ENCODE peak calls at places on chromosomes 11 and 22, in nine cellular contexts. One of them, this sample, is unnamed.

GRCh38 chr11:76667856-76668255 is 2.7 kb downstream of the LRRC32 start:
- DNase-seq in activated T-cell treated with anti-CD3 and anti-CD28 coated beads for 1 hour: no peak
- DNase-seq in A549: no peak
- DNase-seq in EL: no peak
- DNase-seq in A172: no peak
- DNase-seq in heart left ventricle: peak
- DNase-seq in small intestine: no peak
- DNase-seq in Calu3: no peak
- DNase-seq in H54: no peak
- DNase-seq in this sample: no peak

GRCh38 chr11:73177380-73178091 is 35.4 kb upstream of the FCHSD2 start:
- DNase-seq in activated T-cell treated with anti-CD3 and anti-CD28 coated beads for 1 hour: no peak
- DNase-seq in A549: no peak
- DNase-seq in EL: peak
- DNase-seq in A172: no peak
- DNase-seq in heart left ventricle: peak
- DNase-seq in small intestine: no peak
- DNase-seq in Calu3: peak
- DNase-seq in H54: no peak
- DNase-seq in this sample: peak

GRCh38 chr11:47518212-47518959 is 34.5 kb downstream of the CELF1 start:
- DNase-seq in activated T-cell treated with anti-CD3 and anti-CD28 coated beads for 1 hour: no peak
- DNase-seq in A549: no peak
- DNase-seq in EL: no peak
- DNase-seq in A172: no peak
- DNase-seq in heart left ventricle: no peak
- DNase-seq in small intestine: no peak
- DNase-seq in Calu3: no peak
- DNase-seq in H54: no peak
- DNase-seq in this sample: no peak

GRCh38 chr11:2914475-2915195 is 14.6 kb downstream of the PHLDA2 start:
- DNase-seq in activated T-cell treated with anti-CD3 and anti-CD28 coated beads for 1 hour: no peak
- DNase-seq in A549: no peak
- DNase-seq in EL: no peak
- DNase-seq in A172: no peak
- DNase-seq in heart left ventricle: peak
- DNase-seq in small intestine: no peak
- DNase-seq in Calu3: no peak
- DNase-seq in H54: no peak
- DNase-seq in this sample: no peak

GRCh38 chr11:134572741-134573675 is 161.0 kb upstream of the B3GAT1 start:
- DNase-seq in activated T-cell treated with anti-CD3 and anti-CD28 coated beads for 1 hour: no peak
- DNase-seq in A549: no peak
- DNase-seq in EL: no peak
- DNase-seq in A172: no peak
- DNase-seq in heart left ventricle: no peak
- DNase-seq in small intestine: no peak
- DNase-seq in Calu3: no peak
- DNase-seq in H54: no peak
- DNase-seq in this sample: no peak

GRCh38 chr11:124315052-124315451 is 1.3 kb upstream of the OR8D1 start:
- DNase-seq in activated T-cell treated with anti-CD3 and anti-CD28 coated beads for 1 hour: no peak
- DNase-seq in A549: no peak
- DNase-seq in EL: peak
- DNase-seq in A172: peak
- DNase-seq in heart left ventricle: no peak
- DNase-seq in small intestine: no peak
- DNase-seq in Calu3: no peak
- DNase-seq in H54: no peak
- DNase-seq in this sample: no peak

GRCh38 chr11:65436412-65437032 is 13.9 kb downstream of the NEAT1 start:
- DNase-seq in activated T-cell treated with anti-CD3 and anti-CD28 coated beads for 1 hour: no peak
- DNase-seq in A549: no peak
- DNase-seq in EL: peak
- DNase-seq in A172: peak
- DNase-seq in heart left ventricle: no peak
- DNase-seq in small intestine: peak
- DNase-seq in Calu3: no peak
- DNase-seq in H54: no peak
- DNase-seq in this sample: no peak

GRCh38 chr11:35463211-35463810 is 44.0 kb upstream of the SLC1A2 start:
- DNase-seq in activated T-cell treated with anti-CD3 and anti-CD28 coated beads for 1 hour: no peak
- DNase-seq in A549: no peak
- DNase-seq in EL: no peak
- DNase-seq in A172: no peak
- DNase-seq in heart left ventricle: no peak
- DNase-seq in small intestine: no peak
- DNase-seq in Calu3: no peak
- DNase-seq in H54: no peak
- DNase-seq in this sample: no peak

GRCh38 chr11:12702999-12703453 is 28.8 kb downstream of the TEAD1 start:
- DNase-seq in activated T-cell treated with anti-CD3 and anti-CD28 coated beads for 1 hour: no peak
- DNase-seq in A549: no peak
- DNase-seq in EL: peak
- DNase-seq in A172: no peak
- DNase-seq in heart left ventricle: no peak
- DNase-seq in small intestine: no peak
- DNase-seq in Calu3: no peak
- DNase-seq in H54: no peak
- DNase-seq in this sample: no peak

GRCh38 chr22:32044913-32045312 is 1.9 kb downstream of the SLC5A1 start:
- DNase-seq in activated T-cell treated with anti-CD3 and anti-CD28 coated beads for 1 hour: no peak
- DNase-seq in A549: no peak
- DNase-seq in EL: no peak
- DNase-seq in A172: no peak
- DNase-seq in heart left ventricle: no peak
- DNase-seq in small intestine: peak
- DNase-seq in Calu3: peak
- DNase-seq in H54: no peak
- DNase-seq in this sample: no peak

GRCh38 chr11:4191031-4191571 is 96.5 kb downstream of the RRM1 start:
- DNase-seq in activated T-cell treated with anti-CD3 and anti-CD28 coated beads for 1 hour: no peak
- DNase-seq in A549: no peak
- DNase-seq in EL: no peak
- DNase-seq in A172: no peak
- DNase-seq in heart left ventricle: peak
- DNase-seq in small intestine: no peak
- DNase-seq in Calu3: no peak
- DNase-seq in H54: no peak
- DNase-seq in this sample: no peak

GRCh38 chr11:102347526-102348331 is 715 bp downstream of the BIRC2 start:
- DNase-seq in activated T-cell treated with anti-CD3 and anti-CD28 coated beads for 1 hour: no peak
- DNase-seq in A549: peak
- DNase-seq in EL: peak
- DNase-seq in A172: peak
- DNase-seq in heart left ventricle: no peak
- DNase-seq in small intestine: peak
- DNase-seq in Calu3: peak
- DNase-seq in H54: no peak
- DNase-seq in this sample: no peak

GRCh38 chr11:126834573-126834972 is 166.0 kb downstream of the KIRREL3 start:
- DNase-seq in activated T-cell treated with anti-CD3 and anti-CD28 coated beads for 1 hour: no peak
- DNase-seq in A549: no peak
- DNase-seq in EL: no peak
- DNase-seq in A172: peak
- DNase-seq in heart left ventricle: no peak
- DNase-seq in small intestine: no peak
- DNase-seq in Calu3: no peak
- DNase-seq in H54: no peak
- DNase-seq in this sample: no peak

GRCh38 chr11:4704054-4704789 is at the start of gene MMP26:
- DNase-seq in activated T-cell treated with anti-CD3 and anti-CD28 coated beads for 1 hour: no peak
- DNase-seq in A549: no peak
- DNase-seq in EL: no peak
- DNase-seq in A172: no peak
- DNase-seq in heart left ventricle: no peak
- DNase-seq in small intestine: peak
- DNase-seq in Calu3: no peak
- DNase-seq in H54: no peak
- DNase-seq in this sample: no peak

GRCh38 chr11:21811572-21811971 is 381.3 kb upstream of the ANO5 start:
- DNase-seq in activated T-cell treated with anti-CD3 and anti-CD28 coated beads for 1 hour: no peak
- DNase-seq in A549: peak
- DNase-seq in EL: no peak
- DNase-seq in A172: no peak
- DNase-seq in heart left ventricle: no peak
- DNase-seq in small intestine: peak
- DNase-seq in Calu3: no peak
- DNase-seq in H54: no peak
- DNase-seq in this sample: no peak

GRCh38 chr11:395866-396265 is 1.9 kb downstream of the PKP3 start:
- DNase-seq in activated T-cell treated with anti-CD3 and anti-CD28 coated beads for 1 hour: no peak
- DNase-seq in A549: no peak
- DNase-seq in EL: no peak
- DNase-seq in A172: peak
- DNase-seq in heart left ventricle: no peak
- DNase-seq in small intestine: no peak
- DNase-seq in Calu3: no peak
- DNase-seq in H54: no peak
- DNase-seq in this sample: no peak

GRCh38 chr11:18912883-18913282 is 26.3 kb downstream of the MRGPRX1 start:
- DNase-seq in activated T-cell treated with anti-CD3 and anti-CD28 coated beads for 1 hour: no peak
- DNase-seq in A549: no peak
- DNase-seq in EL: no peak
- DNase-seq in A172: no peak
- DNase-seq in heart left ventricle: no peak
- DNase-seq in small intestine: no peak
- DNase-seq in Calu3: no peak
- DNase-seq in H54: no peak
- DNase-seq in this sample: no peak

GRCh38 chr11:128367573-128367972 is 219.8 kb downstream of the ETS1 start:
- DNase-seq in activated T-cell treated with anti-CD3 and anti-CD28 coated beads for 1 hour: no peak
- DNase-seq in A549: no peak
- DNase-seq in EL: no peak
- DNase-seq in A172: no peak
- DNase-seq in heart left ventricle: no peak
- DNase-seq in small intestine: peak
- DNase-seq in Calu3: no peak
- DNase-seq in H54: no peak
- DNase-seq in this sample: no peak

GRCh38 chr11:123300874-123301695 is 106.0 kb upstream of the CLMP start:
- DNase-seq in activated T-cell treated with anti-CD3 and anti-CD28 coated beads for 1 hour: no peak
- DNase-seq in A549: peak
- DNase-seq in EL: peak
- DNase-seq in A172: no peak
- DNase-seq in heart left ventricle: no peak
- DNase-seq in small intestine: no peak
- DNase-seq in Calu3: no peak
- DNase-seq in H54: no peak
- DNase-seq in this sample: no peak

GRCh38 chr11:14587203-14587602 is 56.4 kb upstream of the PDE3B start:
- DNase-seq in activated T-cell treated with anti-CD3 and anti-CD28 coated beads for 1 hour: no peak
- DNase-seq in A549: no peak
- DNase-seq in EL: no peak
- DNase-seq in A172: no peak
- DNase-seq in heart left ventricle: no peak
- DNase-seq in small intestine: peak
- DNase-seq in Calu3: no peak
- DNase-seq in H54: no peak
- DNase-seq in this sample: no peak

GRCh38 chr11:123430736-123431356 is 777 bp downstream of the GRAMD1B start:
- DNase-seq in activated T-cell treated with anti-CD3 and anti-CD28 coated beads for 1 hour: peak
- DNase-seq in A549: peak
- DNase-seq in EL: peak
- DNase-seq in A172: peak
- DNase-seq in heart left ventricle: peak
- DNase-seq in small intestine: peak
- DNase-seq in Calu3: no peak
- DNase-seq in H54: peak
- DNase-seq in this sample: peak

GRCh38 chr11:124086447-124086846 is 28.8 kb upstream of the VWA5A start:
- DNase-seq in activated T-cell treated with anti-CD3 and anti-CD28 coated beads for 1 hour: no peak
- DNase-seq in A549: no peak
- DNase-seq in EL: no peak
- DNase-seq in A172: no peak
- DNase-seq in heart left ventricle: no peak
- DNase-seq in small intestine: peak
- DNase-seq in Calu3: no peak
- DNase-seq in H54: no peak
- DNase-seq in this sample: no peak

GRCh38 chr11:16789560-16790483 is 51.4 kb downstream of the C11orf58 start:
- DNase-seq in activated T-cell treated with anti-CD3 and anti-CD28 coated beads for 1 hour: no peak
- DNase-seq in A549: no peak
- DNase-seq in EL: no peak
- DNase-seq in A172: no peak
- DNase-seq in heart left ventricle: no peak
- DNase-seq in small intestine: no peak
- DNase-seq in Calu3: no peak
- DNase-seq in H54: no peak
- DNase-seq in this sample: no peak

GRCh38 chr11:34754171-34754823 is 133.4 kb downstream of the EHF start:
- DNase-seq in activated T-cell treated with anti-CD3 and anti-CD28 coated beads for 1 hour: no peak
- DNase-seq in A549: no peak
- DNase-seq in EL: no peak
- DNase-seq in A172: no peak
- DNase-seq in heart left ventricle: no peak
- DNase-seq in small intestine: no peak
- DNase-seq in Calu3: no peak
- DNase-seq in H54: no peak
- DNase-seq in this sample: no peak

GRCh38 chr11:10604340-10604748 is 35.9 kb upstream of the LYVE1 start:
- DNase-seq in activated T-cell treated with anti-CD3 and anti-CD28 coated beads for 1 hour: no peak
- DNase-seq in A549: no peak
- DNase-seq in EL: peak
- DNase-seq in A172: no peak
- DNase-seq in heart left ventricle: peak
- DNase-seq in small intestine: no peak
- DNase-seq in Calu3: no peak
- DNase-seq in H54: no peak
- DNase-seq in this sample: peak

GRCh38 chr11:12671378-12671777 is 2.8 kb upstream of the TEAD1 start:
- DNase-seq in activated T-cell treated with anti-CD3 and anti-CD28 coated beads for 1 hour: no peak
- DNase-seq in A549: no peak
- DNase-seq in EL: peak
- DNase-seq in A172: no peak
- DNase-seq in heart left ventricle: no peak
- DNase-seq in small intestine: no peak
- DNase-seq in Calu3: no peak
- DNase-seq in H54: no peak
- DNase-seq in this sample: no peak

GRCh38 chr11:74677131-74677530 is 54.1 kb downstream of the CHRDL2 start:
- DNase-seq in activated T-cell treated with anti-CD3 and anti-CD28 coated beads for 1 hour: no peak
- DNase-seq in A549: no peak
- DNase-seq in EL: no peak
- DNase-seq in A172: no peak
- DNase-seq in heart left ventricle: no peak
- DNase-seq in small intestine: no peak
- DNase-seq in Calu3: no peak
- DNase-seq in H54: no peak
- DNase-seq in this sample: no peak

GRCh38 chr22:17091851-17092250 is 7.1 kb downstream of the IL17RA start:
- DNase-seq in activated T-cell treated with anti-CD3 and anti-CD28 coated beads for 1 hour: no peak
- DNase-seq in A549: no peak
- DNase-seq in EL: no peak
- DNase-seq in A172: no peak
- DNase-seq in heart left ventricle: no peak
- DNase-seq in small intestine: no peak
- DNase-seq in Calu3: no peak
- DNase-seq in H54: no peak
- DNase-seq in this sample: no peak

GRCh38 chr11:14538271-14538925 is 18.2 kb upstream of the PSMA1 start:
- DNase-seq in activated T-cell treated with anti-CD3 and anti-CD28 coated beads for 1 hour: no peak
- DNase-seq in A549: no peak
- DNase-seq in EL: no peak
- DNase-seq in A172: no peak
- DNase-seq in heart left ventricle: no peak
- DNase-seq in small intestine: no peak
- DNase-seq in Calu3: no peak
- DNase-seq in H54: no peak
- DNase-seq in this sample: no peak

GRCh38 chr11:130480721-130481140 is 32.3 kb downstream of the ADAMTS15 start:
- DNase-seq in activated T-cell treated with anti-CD3 and anti-CD28 coated beads for 1 hour: no peak
- DNase-seq in A549: no peak
- DNase-seq in EL: peak
- DNase-seq in A172: no peak
- DNase-seq in heart left ventricle: no peak
- DNase-seq in small intestine: no peak
- DNase-seq in Calu3: no peak
- DNase-seq in H54: no peak
- DNase-seq in this sample: no peak

This sample was measured in ovary.